ENCODE peak calls at places on chromosomes 2 and 18, in four cellular contexts. O is upper lobe of right lung; G is osteocyte; W is CD4-positive, alpha-beta T cell. U is an unnamed sample.

GRCh38 chr2:74597456-74597855 is 42.9 kb downstream of the DOK1 start:
- DNase-seq in W (no peak), G (no peak), O (no peak), U (no peak)

GRCh38 chr2:70710276-70710675 is 57.7 kb downstream of the ADD2 start:
- DNase-seq in G (no peak), O (no peak), W (no peak), U (no peak)

GRCh38 chr2:134736167-134736885 is 17.5 kb upstream of the TMEM163 start:
- DNase-seq in W (no peak), O (no peak), G (no peak), U (no peak)

GRCh38 chr2:72744049-72744448 is 81.8 kb downstream of the EXOC6B start:
- DNase-seq in G (no peak), O (no peak), W (no peak), U (no peak)

GRCh38 chr2:240338274-240338673 is 97.2 kb upstream of the GPC1 start:
- DNase-seq in W (no peak), O (no peak), G (peak), U (no peak)

GRCh38 chr18:3350566-3351527 is 88.9 kb downstream of the MYL12B start:
- DNase-seq in O (no peak), G (peak), W (no peak), U (no peak)

GRCh38 chr2:2787301-2787907 is 456.3 kb upstream of the MYT1L start:
- DNase-seq in W (no peak), O (no peak), G (no peak), U (no peak)

GRCh38 chr2:134253804-134254203 is at the start of gene MGAT5:
- DNase-seq in W (no peak), G (no peak), O (no peak), U (no peak)

GRCh38 chr18:41262688-41263087 is 692.3 kb upstream of the PIK3C3 start:
- DNase-seq in O (no peak), G (no peak), W (no peak), U (no peak)

GRCh38 chr2:174180165-174180724 is 68.1 kb downstream of the OLA1 start:
- DNase-seq in O (no peak), W (no peak), G (no peak), U (no peak)

GRCh38 chr2:201697899-201698298 is 545 bp downstream of the MPP4 start:
- DNase-seq in O (no peak), G (no peak), W (no peak), U (no peak)

GRCh38 chr2:204948364-204948763 is 403.1 kb downstream of the PARD3B start:
- DNase-seq in G (no peak), W (no peak), O (no peak), U (no peak)

GRCh38 chr2:86195055-86195807 is at the start of gene IMMT:
- DNase-seq in G (peak), O (peak), W (peak), U (peak)
- TF ChIP-seq CTCF in G (no peak), O (no peak), W (no peak), U (no peak)

DNA sequence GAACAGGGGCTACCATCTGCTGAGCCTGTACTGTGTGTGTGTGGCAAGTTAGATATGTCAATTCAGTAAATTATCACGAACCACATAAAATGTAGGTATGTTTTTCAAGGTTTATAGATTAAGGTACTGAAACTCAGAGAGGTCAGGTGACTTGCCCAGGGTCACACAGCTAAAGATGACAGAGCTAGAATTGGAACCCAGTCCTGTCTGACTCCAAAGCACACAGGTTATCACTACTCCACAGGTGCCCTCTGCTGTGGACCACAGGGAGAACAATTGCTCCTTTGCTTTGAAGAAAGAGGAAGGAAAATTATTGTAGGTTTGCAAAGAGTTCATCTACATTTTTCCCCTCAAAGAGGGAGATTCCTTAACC is 229.7 kb upstream of the AGAP1 start:
- DNase-seq in O (no peak), G (no peak), W (no peak), U (no peak)
- TF ChIP-seq CTCF in O (no peak), G (no peak), W (no peak), U (no peak)

GRCh38 chr2:207674826-207675225 is 36.6 kb upstream of the CCNYL1 start:
- DNase-seq in G (no peak), W (no peak), O (no peak), U (no peak)
- TF ChIP-seq CTCF in G (no peak), W (no peak), O (no peak), U (no peak)

GRCh38 chr2:142876423-142876822 is 1.0 kb upstream of the KYNU start:
- DNase-seq in W (no peak), O (no peak), G (no peak), U (no peak)
- TF ChIP-seq CTCF in W (no peak), O (no peak), G (peak), U (no peak)

DNA sequence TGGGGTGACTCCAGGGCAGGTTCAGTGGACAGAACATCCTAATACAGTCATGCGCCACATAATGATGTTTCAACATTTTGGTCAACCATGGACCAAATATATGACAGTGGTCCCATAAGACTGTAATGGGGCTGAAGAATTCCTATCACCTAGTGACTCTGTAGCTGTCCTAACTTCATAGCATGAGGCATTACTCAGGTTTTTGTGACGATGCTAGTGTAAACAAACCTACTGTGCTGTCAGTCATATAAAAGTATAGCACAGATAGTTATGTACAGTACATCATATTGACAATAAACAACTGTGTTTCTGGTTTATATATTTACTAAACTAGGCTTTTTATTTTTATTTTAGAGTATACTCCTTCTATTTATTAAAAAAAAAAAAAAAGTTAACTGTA is 87.1 kb downstream of the CACNB4 start:
- DNase-seq in G (no peak), O (no peak), W (no peak), U (no peak)
- TF ChIP-seq CTCF in G (no peak), O (no peak), W (no peak), U (no peak)

GRCh38 chr2:200525882-200526651 is at the start of gene SGO2:
- DNase-seq in O (peak), G (peak), W (peak), U (peak)
- TF ChIP-seq CTCF in O (no peak), G (no peak), W (no peak), U (no peak)

DNA sequence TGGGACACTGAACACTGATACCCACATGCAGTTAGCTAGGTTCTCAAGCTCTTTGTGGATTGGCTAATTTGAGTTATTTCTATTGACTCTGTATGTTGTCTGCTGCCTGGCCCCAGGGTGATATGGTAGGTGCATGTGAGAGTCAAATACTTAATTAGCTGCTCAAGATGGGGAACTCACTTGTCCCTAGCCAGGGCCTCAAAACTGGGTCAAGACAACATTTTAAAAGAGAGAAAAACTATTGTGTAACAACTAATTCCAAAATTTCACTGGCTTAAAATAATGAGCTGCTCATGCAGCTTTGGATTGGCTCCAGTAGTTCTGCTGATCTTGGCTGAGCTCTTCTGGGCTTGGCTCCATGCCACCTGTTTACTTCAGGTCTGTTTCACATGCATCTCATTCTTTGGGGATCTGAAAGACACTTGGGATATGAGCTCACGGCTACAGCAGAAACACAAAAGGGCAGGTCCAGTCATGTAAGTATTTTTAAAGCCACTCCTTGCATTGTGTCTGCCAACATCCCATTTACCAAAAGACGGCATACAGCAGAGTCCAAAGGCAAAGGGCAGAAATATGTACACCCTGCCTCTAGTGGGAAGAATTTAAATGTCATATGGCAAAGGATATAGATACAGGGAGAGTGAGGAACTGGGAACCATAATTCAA is 716.8 kb downstream of the SUCLG1 start:
- DNase-seq in O (no peak), W (no peak), G (no peak), U (no peak)
- TF ChIP-seq CTCF in O (no peak), W (no peak), G (no peak), U (no peak)

GRCh38 chr18:11591957-11592356 is 17.4 kb upstream of the SLC35G4 start:
- DNase-seq in G (no peak), O (no peak), W (no peak), U (no peak)
- TF ChIP-seq CTCF in G (no peak), O (no peak), W (no peak), U (no peak)

GRCh38 chr18:62989195-62989594 is 273.9 kb downstream of the PHLPP1 start:
- DNase-seq in O (no peak), G (no peak), W (no peak), U (no peak)

GRCh38 chr18:62992877-62993365 is 277.6 kb downstream of the PHLPP1 start:
- DNase-seq in G (no peak), O (no peak), W (no peak), U (no peak)

GRCh38 chr18:62990653-62991052 is 275.3 kb downstream of the PHLPP1 start:
- DNase-seq in W (no peak), O (no peak), G (no peak), U (no peak)

GRCh38 chr18:62991389-62991788 is 276.0 kb downstream of the PHLPP1 start:
- DNase-seq in W (no peak), O (no peak), G (no peak), U (no peak)

GRCh38 chr18:62991959-62992358 is 276.6 kb downstream of the PHLPP1 start:
- DNase-seq in W (no peak), G (no peak), O (no peak), U (no peak)
- TF ChIP-seq CTCF in W (no peak), G (no peak), O (no peak), U (no peak)